ENCODE peak calls at places on chromosomes 6 and 20, in four cellular contexts. One of them, this sample, is unnamed.

GRCh38 chr20:57672164-57672563 is 37.7 kb downstream of the PMEPA1 start:
- DNase-seq in right lobe of liver: peak
- DNase-seq in CD4-positive, alpha-beta T cell: no peak
- DNase-seq in psoas muscle: no peak
- DNase-seq in this sample: peak

GRCh38 chr6:100271625-100272024 is 193.1 kb downstream of the SIM1 start:
- DNase-seq in right lobe of liver: no peak
- DNase-seq in CD4-positive, alpha-beta T cell: no peak
- DNase-seq in psoas muscle: no peak
- DNase-seq in this sample: no peak

GRCh38 chr20:38766071-38766470 is 17.8 kb downstream of the ACTR5 start:
- DNase-seq in right lobe of liver: no peak
- DNase-seq in CD4-positive, alpha-beta T cell: no peak
- DNase-seq in psoas muscle: no peak
- DNase-seq in this sample: no peak

GRCh38 chr6:34771727-34772126 is 14.4 kb downstream of the SNRPC start:
- DNase-seq in right lobe of liver: no peak
- DNase-seq in CD4-positive, alpha-beta T cell: no peak
- DNase-seq in psoas muscle: no peak
- DNase-seq in this sample: no peak

GRCh38 chr6:157050537-157051280 is 272.6 kb downstream of the TMEM242 start:
- DNase-seq in right lobe of liver: no peak
- DNase-seq in CD4-positive, alpha-beta T cell: no peak
- DNase-seq in psoas muscle: no peak
- DNase-seq in this sample: no peak

GRCh38 chr6:132811276-132811675 is 3.1 kb upstream of the RPS12 start:
- DNase-seq in right lobe of liver: no peak
- DNase-seq in CD4-positive, alpha-beta T cell: no peak
- DNase-seq in psoas muscle: no peak
- DNase-seq in this sample: no peak

GRCh38 chr6:50608421-50608820 is 104.9 kb upstream of the TFAP2D start:
- DNase-seq in right lobe of liver: no peak
- DNase-seq in CD4-positive, alpha-beta T cell: no peak
- DNase-seq in psoas muscle: no peak
- DNase-seq in this sample: no peak

GRCh38 chr6:14824835-14825223 is 421.0 kb upstream of the JARID2 start:
- DNase-seq in right lobe of liver: no peak
- DNase-seq in CD4-positive, alpha-beta T cell: no peak
- DNase-seq in psoas muscle: no peak
- DNase-seq in this sample: no peak

GRCh38 chr6:134537146-134537555 is 219.2 kb upstream of the SGK1 start:
- DNase-seq in right lobe of liver: no peak
- DNase-seq in CD4-positive, alpha-beta T cell: no peak
- DNase-seq in psoas muscle: no peak
- DNase-seq in this sample: no peak

GRCh38 chr20:57398231-57398821 is 7.1 kb downstream of the RBM38 start:
- DNase-seq in right lobe of liver: peak
- DNase-seq in CD4-positive, alpha-beta T cell: peak
- DNase-seq in psoas muscle: peak
- DNase-seq in this sample: peak

GRCh38 chr20:53559816-53560215 is 33.8 kb downstream of the ZNF217 start:
- DNase-seq in right lobe of liver: no peak
- DNase-seq in CD4-positive, alpha-beta T cell: no peak
- DNase-seq in psoas muscle: no peak
- DNase-seq in this sample: no peak

GRCh38 chr20:23086931-23087411 is 847 bp upstream of the CD93 start:
- DNase-seq in right lobe of liver: peak
- DNase-seq in CD4-positive, alpha-beta T cell: no peak
- DNase-seq in psoas muscle: peak
- DNase-seq in this sample: peak

GRCh38 chr6:136333824-136334464 is 44.3 kb upstream of the BCLAF1 start:
- DNase-seq in right lobe of liver: peak
- DNase-seq in CD4-positive, alpha-beta T cell: no peak
- DNase-seq in psoas muscle: no peak
- DNase-seq in this sample: no peak

GRCh38 chr6:31187780-31188194 is 17.3 kb upstream of the POU5F1 start:
- DNase-seq in right lobe of liver: no peak
- DNase-seq in CD4-positive, alpha-beta T cell: no peak
- DNase-seq in psoas muscle: no peak
- DNase-seq in this sample: no peak

GRCh38 chr6:44119704-44120262 is 7.5 kb downstream of the MRPL14 start:
- DNase-seq in right lobe of liver: no peak
- DNase-seq in CD4-positive, alpha-beta T cell: no peak
- DNase-seq in psoas muscle: no peak
- DNase-seq in this sample: peak

GRCh38 chr6:142482973-142483372 is 181.2 kb downstream of the ADGRG6 start:
- DNase-seq in right lobe of liver: no peak
- DNase-seq in CD4-positive, alpha-beta T cell: no peak
- DNase-seq in psoas muscle: no peak
- DNase-seq in this sample: no peak

GRCh38 chr6:140636237-140636636 is 1261.8 kb upstream of the CITED2 start:
- DNase-seq in right lobe of liver: no peak
- DNase-seq in CD4-positive, alpha-beta T cell: no peak
- DNase-seq in psoas muscle: no peak
- DNase-seq in this sample: no peak

GRCh38 chr20:62885808-62886708 is 24.4 kb upstream of the TCFL5 start:
- DNase-seq in right lobe of liver: no peak
- DNase-seq in CD4-positive, alpha-beta T cell: no peak
- DNase-seq in psoas muscle: peak
- DNase-seq in this sample: no peak

GRCh38 chr20:53403029-53403428 is 190.6 kb downstream of the ZNF217 start:
- DNase-seq in right lobe of liver: no peak
- DNase-seq in CD4-positive, alpha-beta T cell: no peak
- DNase-seq in psoas muscle: no peak
- DNase-seq in this sample: no peak

GRCh38 chr20:2259731-2260130 is 36.1 kb upstream of the TGM3 start:
- DNase-seq in right lobe of liver: no peak
- DNase-seq in CD4-positive, alpha-beta T cell: no peak
- DNase-seq in psoas muscle: no peak
- DNase-seq in this sample: no peak

GRCh38 chr20:45783656-45784294 is 7.9 kb downstream of the WFDC3 start:
- DNase-seq in right lobe of liver: no peak
- DNase-seq in CD4-positive, alpha-beta T cell: no peak
- DNase-seq in psoas muscle: no peak
- DNase-seq in this sample: peak

GRCh38 chr6:141552463-141552862 is 580.3 kb upstream of the GJE1 start:
- DNase-seq in right lobe of liver: no peak
- DNase-seq in CD4-positive, alpha-beta T cell: no peak
- DNase-seq in psoas muscle: no peak
- DNase-seq in this sample: no peak

GRCh38 chr6:39224523-39225182 is 4.6 kb downstream of the KCNK5 start:
- DNase-seq in right lobe of liver: peak
- DNase-seq in CD4-positive, alpha-beta T cell: no peak
- DNase-seq in psoas muscle: no peak
- DNase-seq in this sample: no peak

GRCh38 chr20:50654899-50655298 is 36.4 kb downstream of the RIPOR3 start:
- DNase-seq in right lobe of liver: no peak
- DNase-seq in CD4-positive, alpha-beta T cell: no peak
- DNase-seq in psoas muscle: no peak
- DNase-seq in this sample: no peak

GRCh38 chr6:44725070-44725469 is 337.6 kb downstream of the CDC5L start:
- DNase-seq in right lobe of liver: no peak
- DNase-seq in CD4-positive, alpha-beta T cell: no peak
- DNase-seq in psoas muscle: no peak
- DNase-seq in this sample: no peak

GRCh38 chr6:97978855-97979271 is 695.8 kb upstream of the MMS22L start:
- DNase-seq in right lobe of liver: no peak
- DNase-seq in CD4-positive, alpha-beta T cell: no peak
- DNase-seq in psoas muscle: no peak
- DNase-seq in this sample: no peak

This sample was measured in lower lobe of right lung.